ENCODE peak calls at places on chromosomes 3 and 15, in six cellular contexts. X is non-pigmented ciliary epithelial cell, Q is left cardiac atrium, S is MCF 10A, L is cardiac muscle cell, D is NCI-H2029. H is an unnamed sample.

GRCh38 chr3:66253790-66254620 is 33.2 kb downstream of the SLC25A26 start:
- DNase-seq in X (peak), Q (no peak), S (peak), L (peak), D (no peak), H (peak)

GRCh38 chr3:195873971-195874370 is 34.4 kb downstream of the TNK2 start:
- DNase-seq in X (no peak), Q (no peak), S (no peak), L (no peak), D (no peak), H (no peak)

GRCh38 chr3:11900844-11901243 is 54.2 kb upstream of the TAMM41 start:
- DNase-seq in X (no peak), Q (no peak), S (no peak), L (no peak), D (no peak), H (no peak)

GRCh38 chr3:47247131-47248064 is 35.2 kb downstream of the KIF9 start:
- DNase-seq in X (no peak), Q (no peak), S (no peak), L (no peak), D (no peak), H (no peak)

GRCh38 chr3:155869664-155870063 is 786 bp upstream of the GMPS start:
- DNase-seq in X (no peak), Q (no peak), S (no peak), L (no peak), D (no peak), H (no peak)

GRCh38 chr3:113533534-113533892 is 1.2 kb downstream of the SIDT1 start:
- DNase-seq in X (no peak), Q (no peak), S (no peak), L (no peak), D (no peak), H (no peak)

GRCh38 chr15:98524838-98525540 is 123.3 kb upstream of the IGF1R start:
- DNase-seq in X (no peak), Q (no peak), S (no peak), L (no peak), D (no peak), H (no peak)

GRCh38 chr3:14370719-14371572 is 31.5 kb upstream of the SLC6A6 start:
- DNase-seq in X (no peak), Q (no peak), S (no peak), L (no peak), D (no peak), H (no peak)

GRCh38 chr15:77816983-77817382 is 184.3 kb upstream of the LINGO1 start:
- DNase-seq in X (no peak), Q (no peak), S (no peak), L (no peak), D (no peak), H (no peak)

GRCh38 chr3:41198526-41198925 is 779 bp upstream of the CTNNB1 start:
- DNase-seq in X (no peak), Q (peak), S (no peak), L (peak), D (peak), H (no peak)

GRCh38 chr3:194200422-194201060 is 64.6 kb downstream of the HES1 start:
- DNase-seq in X (no peak), Q (no peak), S (no peak), L (no peak), D (no peak), H (no peak)

GRCh38 chr3:41598804-41599481 is 363.0 kb downstream of the ULK4 start:
- DNase-seq in X (no peak), Q (no peak), S (peak), L (no peak), D (peak), H (no peak)

GRCh38 chr3:61531528-61531927 is 29.8 kb upstream of the PTPRG start:
- DNase-seq in X (no peak), Q (no peak), S (no peak), L (no peak), D (no peak), H (no peak)

GRCh38 chr3:141500397-141500796 is 13.6 kb downstream of the RASA2 start:
- DNase-seq in X (no peak), Q (no peak), S (no peak), L (no peak), D (no peak), H (no peak)

GRCh38 chr3:74643636-74644035 is 29.2 kb upstream of the CNTN3 start:
- DNase-seq in X (no peak), Q (peak), S (peak), L (peak), D (no peak), H (no peak)

GRCh38 chr15:64246364-64247189 is 83.8 kb upstream of the PPIB start:
- DNase-seq in X (peak), Q (no peak), S (peak), L (no peak), D (peak), H (peak)

GRCh38 chr3:185075547-185075946 is 77.3 kb downstream of the C3orf70 start:
- DNase-seq in X (no peak), Q (no peak), S (no peak), L (no peak), D (no peak), H (no peak)